ENCODE peak calls at places on chromosomes 7 and 10, in seven cellular contexts. One of them, this sample, is unnamed.
A peak's percentile ranks its signal among the peaks of the same experiment; 100 is the strongest.

GRCh38 chr10:128028508-128029279 is 97.5 kb downstream of the MKI67 start:
- DNase-seq in left lung: no peak
- DNase-seq in PC-3: no peak
- DNase-seq in HCT116: no peak
- DNase-seq in IMR-90: no peak
- DNase-seq in SK-N-SH: no peak
- DNase-seq in astrocyte: no peak
- DNase-seq in this sample: no peak

GRCh38 chr10:43233601-43234430 is 33.0 kb downstream of the RASGEF1A start:
- DNase-seq in IMR-90: no peak
- DNase-seq in left lung: peak; percentile 45
- DNase-seq in PC-3: no peak
- DNase-seq in HCT116: no peak
- DNase-seq in SK-N-SH: no peak
- DNase-seq in astrocyte: no peak
- DNase-seq in this sample: peak; percentile 45

GRCh38 chr10:74337330-74338016 is 186.5 kb downstream of the ADK start:
- DNase-seq in PC-3: peak; percentile 56
- DNase-seq in HCT116: no peak
- DNase-seq in astrocyte: peak; percentile 17
- DNase-seq in IMR-90: no peak
- DNase-seq in left lung: no peak
- DNase-seq in SK-N-SH: no peak
- DNase-seq in this sample: no peak

GRCh38 chr10:114868801-114869200 is 47.2 kb downstream of the FHIP2A start:
- DNase-seq in astrocyte: no peak
- DNase-seq in SK-N-SH: no peak
- DNase-seq in HCT116: no peak
- DNase-seq in PC-3: peak; percentile 53
- DNase-seq in IMR-90: peak; percentile 30
- DNase-seq in left lung: no peak
- DNase-seq in this sample: no peak

GRCh38 chr7:89259085-89259484 is 463.5 kb upstream of the TEX47 start:
- DNase-seq in SK-N-SH: no peak
- DNase-seq in HCT116: no peak
- DNase-seq in left lung: no peak
- DNase-seq in PC-3: no peak
- DNase-seq in IMR-90: no peak
- DNase-seq in astrocyte: no peak
- DNase-seq in this sample: no peak

GRCh38 chr10:3533296-3533695 is 251.7 kb downstream of the KLF6 start:
- DNase-seq in PC-3: peak; percentile 57
- DNase-seq in IMR-90: no peak
- DNase-seq in SK-N-SH: no peak
- DNase-seq in astrocyte: no peak
- DNase-seq in HCT116: no peak
- DNase-seq in left lung: no peak
- DNase-seq in this sample: no peak

GRCh38 chr7:107162466-107162865 is 6.3 kb upstream of the HBP1 start:
- DNase-seq in SK-N-SH: no peak
- DNase-seq in left lung: no peak
- DNase-seq in PC-3: peak; percentile 22
- DNase-seq in HCT116: no peak
- DNase-seq in IMR-90: peak; percentile 32
- DNase-seq in astrocyte: no peak
- DNase-seq in this sample: no peak

GRCh38 chr7:116148108-116148507 is 62.2 kb upstream of the TES start:
- DNase-seq in astrocyte: no peak
- DNase-seq in HCT116: no peak
- DNase-seq in left lung: no peak
- DNase-seq in SK-N-SH: no peak
- DNase-seq in PC-3: no peak
- DNase-seq in IMR-90: no peak
- DNase-seq in this sample: no peak

GRCh38 chr7:1144269-1144771 is 15.7 kb downstream of the ZFAND2A start:
- DNase-seq in IMR-90: no peak
- DNase-seq in HCT116: no peak
- DNase-seq in SK-N-SH: peak; percentile 92
- DNase-seq in astrocyte: no peak
- DNase-seq in left lung: no peak
- DNase-seq in PC-3: peak; percentile 54
- DNase-seq in this sample: no peak

GRCh38 chr7:80294321-80294720 is 159.7 kb downstream of the GNAI1 start:
- DNase-seq in astrocyte: peak; percentile 59
- DNase-seq in PC-3: no peak
- DNase-seq in left lung: no peak
- DNase-seq in SK-N-SH: no peak
- DNase-seq in HCT116: no peak
- DNase-seq in IMR-90: peak; percentile 74
- DNase-seq in this sample: no peak

GRCh38 chr7:102872460-102872859 is 40.3 kb upstream of the LRRC17 start:
- DNase-seq in astrocyte: peak; percentile 99
- DNase-seq in left lung: no peak
- DNase-seq in PC-3: peak; percentile 80
- DNase-seq in SK-N-SH: no peak
- DNase-seq in IMR-90: peak; percentile 98
- DNase-seq in HCT116: no peak
- DNase-seq in this sample: no peak

GRCh38 chr10:79468015-79468560 is 22.7 kb upstream of the ZCCHC24 start:
- DNase-seq in PC-3: no peak
- DNase-seq in astrocyte: no peak
- DNase-seq in left lung: no peak
- DNase-seq in HCT116: no peak
- DNase-seq in SK-N-SH: no peak
- DNase-seq in IMR-90: no peak
- DNase-seq in this sample: no peak

GRCh38 chr10:36534471-36535002 is 590.9 kb upstream of the ANKRD30A start:
- DNase-seq in PC-3: peak; percentile 100
- DNase-seq in astrocyte: peak; percentile 78
- DNase-seq in IMR-90: peak; percentile 95
- DNase-seq in SK-N-SH: no peak
- DNase-seq in HCT116: no peak
- DNase-seq in left lung: no peak
- DNase-seq in this sample: no peak

GRCh38 chr7:72337822-72338167 is 74.3 kb downstream of the CALN1 start:
- DNase-seq in IMR-90: no peak
- DNase-seq in PC-3: no peak
- DNase-seq in astrocyte: no peak
- DNase-seq in SK-N-SH: no peak
- DNase-seq in left lung: no peak
- DNase-seq in HCT116: no peak
- DNase-seq in this sample: no peak

GRCh38 chr10:72087392-72087968 is 871 bp downstream of the SPOCK2 start:
- DNase-seq in IMR-90: no peak
- DNase-seq in HCT116: no peak
- DNase-seq in SK-N-SH: peak; percentile 68
- DNase-seq in left lung: no peak
- DNase-seq in astrocyte: no peak
- DNase-seq in PC-3: no peak
- DNase-seq in this sample: no peak

GRCh38 chr7:120280743-120281142 is 7.8 kb downstream of the KCND2 start:
- DNase-seq in astrocyte: no peak
- DNase-seq in PC-3: no peak
- DNase-seq in IMR-90: no peak
- DNase-seq in SK-N-SH: no peak
- DNase-seq in HCT116: no peak
- DNase-seq in left lung: no peak
- DNase-seq in this sample: no peak

GRCh38 chr10:33566426-33566825 is 232.0 kb upstream of the NRP1 start:
- DNase-seq in IMR-90: no peak
- DNase-seq in astrocyte: no peak
- DNase-seq in SK-N-SH: peak; percentile 17
- DNase-seq in left lung: no peak
- DNase-seq in PC-3: no peak
- DNase-seq in HCT116: no peak
- DNase-seq in this sample: no peak

GRCh38 chr7:42745357-42746022 is 166.4 kb downstream of the C7orf25 start:
- DNase-seq in astrocyte: no peak
- DNase-seq in left lung: no peak
- DNase-seq in IMR-90: peak; percentile 4
- DNase-seq in SK-N-SH: peak; percentile 23
- DNase-seq in PC-3: peak; percentile 42
- DNase-seq in HCT116: peak; percentile 16
- DNase-seq in this sample: no peak

GRCh38 chr7:19117870-19118608 is 603 bp upstream of the TWIST1 start:
- DNase-seq in left lung: peak; percentile 65
- DNase-seq in PC-3: peak; percentile 31
- DNase-seq in HCT116: no peak
- DNase-seq in astrocyte: no peak
- DNase-seq in IMR-90: peak; percentile 21
- DNase-seq in SK-N-SH: peak; percentile 76
- DNase-seq in this sample: no peak

GRCh38 chr10:13890617-13891541 is 304.1 kb downstream of the PRPF18 start:
- DNase-seq in left lung: no peak
- DNase-seq in IMR-90: peak; percentile 52
- DNase-seq in HCT116: no peak
- DNase-seq in SK-N-SH: peak; percentile 69
- DNase-seq in astrocyte: peak; percentile 51
- DNase-seq in PC-3: no peak
- DNase-seq in this sample: no peak

GRCh38 chr10:51700228-51700835 is 937 bp upstream of the CSTF2T start:
- DNase-seq in HCT116: no peak
- DNase-seq in astrocyte: peak; percentile 32
- DNase-seq in PC-3: peak; percentile 60
- DNase-seq in left lung: no peak
- DNase-seq in IMR-90: no peak
- DNase-seq in SK-N-SH: no peak
- DNase-seq in this sample: no peak

GRCh38 chr10:77800738-77801266 is 125.8 kb downstream of the DLG5 start:
- DNase-seq in left lung: no peak
- DNase-seq in astrocyte: no peak
- DNase-seq in IMR-90: peak; percentile 34
- DNase-seq in SK-N-SH: no peak
- DNase-seq in PC-3: no peak
- DNase-seq in HCT116: no peak
- DNase-seq in this sample: no peak

GRCh38 chr7:3239291-3239691 is 61.8 kb upstream of the SDK1 start:
- DNase-seq in IMR-90: no peak
- DNase-seq in PC-3: peak; percentile 74
- DNase-seq in SK-N-SH: no peak
- DNase-seq in HCT116: no peak
- DNase-seq in astrocyte: peak; percentile 25
- DNase-seq in left lung: no peak
- DNase-seq in this sample: peak; percentile 44

GRCh38 chr10:96334888-96335526 is 23.8 kb downstream of the OPALIN start:
- DNase-seq in astrocyte: peak; percentile 13
- DNase-seq in SK-N-SH: peak; percentile 47
- DNase-seq in HCT116: peak; percentile 13
- DNase-seq in PC-3: peak; percentile 55
- DNase-seq in left lung: no peak
- DNase-seq in IMR-90: peak; percentile 41
- DNase-seq in this sample: no peak

GRCh38 chr7:105199372-105199771 is 185.4 kb downstream of the KMT2E start:
- DNase-seq in IMR-90: peak; percentile 24
- DNase-seq in astrocyte: peak; percentile 28
- DNase-seq in HCT116: no peak
- DNase-seq in PC-3: peak; percentile 2
- DNase-seq in left lung: no peak
- DNase-seq in SK-N-SH: no peak
- DNase-seq in this sample: no peak

GRCh38 chr10:47423476-47423875 is 39.4 kb upstream of the ZNF488 start:
- DNase-seq in PC-3: peak; percentile 67
- DNase-seq in IMR-90: peak; percentile 35
- DNase-seq in SK-N-SH: no peak
- DNase-seq in astrocyte: peak; percentile 11
- DNase-seq in left lung: no peak
- DNase-seq in HCT116: no peak
- DNase-seq in this sample: no peak

DNA sequence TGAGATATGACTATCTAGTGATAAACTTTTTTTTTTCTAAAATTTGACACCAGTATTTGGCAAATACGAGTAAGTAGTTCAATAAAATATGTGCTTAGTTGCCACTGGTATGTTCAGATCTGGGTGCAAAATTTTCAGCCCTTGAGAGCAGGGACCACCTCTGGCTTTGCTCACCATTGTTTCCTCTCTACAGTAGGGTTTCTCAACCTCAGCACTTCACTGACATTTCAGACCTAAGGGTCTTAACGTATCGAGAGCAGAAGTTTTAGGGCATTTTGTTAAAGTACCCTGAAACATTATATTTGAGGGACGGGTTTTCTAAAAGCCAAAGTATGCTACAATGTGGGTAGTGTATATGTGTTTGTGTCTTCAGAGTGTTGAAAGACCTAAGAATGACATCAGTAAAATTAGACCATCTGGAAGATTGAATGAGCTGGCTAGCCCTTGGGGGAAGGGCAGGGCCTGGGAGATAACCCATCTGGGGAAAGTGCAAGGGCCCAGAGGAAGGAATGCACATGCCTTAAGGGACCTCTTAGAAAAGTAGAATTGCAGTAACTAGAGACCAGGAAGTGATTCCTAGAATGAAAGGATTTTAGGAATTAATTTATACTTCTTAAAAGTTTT is 11.8 kb downstream of the BZW2 start:
- DNase-seq in IMR-90: peak; percentile 94
- DNase-seq in SK-N-SH: no peak
- DNase-seq in left lung: no peak
- DNase-seq in astrocyte: peak; percentile 76
- DNase-seq in PC-3: peak; percentile 37
- DNase-seq in HCT116: no peak
- DNase-seq in this sample: no peak
- TF ChIP-seq CTCF in IMR-90: peak; percentile 42
- TF ChIP-seq CTCF in SK-N-SH: peak; percentile 29
- TF ChIP-seq CTCF in left lung: no peak
- TF ChIP-seq CTCF in astrocyte: peak; percentile 14
- TF ChIP-seq CTCF in PC-3: no peak
- TF ChIP-seq CTCF in HCT116: peak; percentile 13
- TF ChIP-seq CTCF in this sample: no peak

GRCh38 chr7:5282464-5283316 is at the start of gene SLC29A4:
- DNase-seq in left lung: peak; percentile 91
- DNase-seq in HCT116: peak; percentile 13
- DNase-seq in astrocyte: no peak
- DNase-seq in SK-N-SH: peak; percentile 87
- DNase-seq in PC-3: peak; percentile 19
- DNase-seq in IMR-90: no peak
- DNase-seq in this sample: no peak
- H3K4me3 ChIP-seq in left lung: peak within 1 kb of the TSS; percentile 24
- H3K4me3 ChIP-seq in HCT116: peak within 1 kb of the TSS; percentile 48
- H3K4me3 ChIP-seq in astrocyte: no peak within 1 kb of the TSS
- H3K4me3 ChIP-seq in SK-N-SH: peak within 1 kb of the TSS; percentile 63
- H3K4me3 ChIP-seq in PC-3: peak within 1 kb of the TSS; percentile 57
- H3K4me3 ChIP-seq in IMR-90: peak within 1 kb of the TSS; percentile 40
- H3K4me3 ChIP-seq in this sample: peak within 1 kb of the TSS; percentile 65

DNA sequence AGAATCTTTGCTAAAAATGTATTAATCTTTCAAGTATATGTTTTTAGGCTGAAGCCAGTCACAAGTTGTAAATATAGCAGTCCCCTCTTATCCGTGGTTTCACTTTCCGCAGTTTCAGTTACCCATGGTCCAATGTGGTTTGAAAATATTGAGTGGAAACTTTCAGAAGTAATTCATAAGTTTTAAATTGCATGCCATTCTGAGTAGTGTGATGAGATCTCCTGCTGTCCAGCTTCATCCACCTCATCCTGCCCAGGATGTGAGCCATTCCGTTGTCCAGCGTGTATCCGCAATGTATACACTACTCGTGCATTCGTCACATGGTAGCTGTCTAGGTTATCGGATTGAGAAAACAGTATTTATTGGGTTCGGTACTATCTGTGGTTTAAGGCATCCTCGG is 12.2 kb downstream of the PDCD4 start:
- DNase-seq in HCT116: no peak
- DNase-seq in IMR-90: peak; percentile 66
- DNase-seq in astrocyte: no peak
- DNase-seq in left lung: no peak
- DNase-seq in SK-N-SH: no peak
- DNase-seq in PC-3: peak; percentile 67
- DNase-seq in this sample: no peak
- H3K27ac ChIP-seq in HCT116: no peak overlapping the region
- H3K27ac ChIP-seq in IMR-90: no peak overlapping the region
- H3K27ac ChIP-seq in astrocyte: peak overlapping the region; percentile 15
- H3K27ac ChIP-seq in left lung: no peak overlapping the region
- H3K27ac ChIP-seq in SK-N-SH: no peak overlapping the region
- H3K27ac ChIP-seq in PC-3: peak overlapping the region; percentile 80
- H3K27ac ChIP-seq in this sample: no peak overlapping the region

GRCh38 chr10:23696476-23696875 is 257.6 kb downstream of the OTUD1 start:
- DNase-seq in left lung: no peak
- DNase-seq in HCT116: no peak
- DNase-seq in astrocyte: no peak
- DNase-seq in SK-N-SH: no peak
- DNase-seq in PC-3: peak; percentile 39
- DNase-seq in IMR-90: no peak
- DNase-seq in this sample: no peak
- TF ChIP-seq CTCF in left lung: no peak
- TF ChIP-seq CTCF in HCT116: no peak
- TF ChIP-seq CTCF in astrocyte: no peak
- TF ChIP-seq CTCF in SK-N-SH: no peak
- TF ChIP-seq CTCF in PC-3: no peak
- TF ChIP-seq CTCF in IMR-90: no peak
- TF ChIP-seq CTCF in this sample: no peak

This sample was measured in breast epithelium.